ENCODE peak calls at places on chromosomes 11 and 22, in seven cellular contexts. One of them, this sample, is unnamed.

GRCh38 chr11:64659417-64660144 is 63.4 kb downstream of the NRXN2 start:
- DNase-seq in AG04450: peak
- DNase-seq in brain pericyte: no peak
- DNase-seq in mesenteric fat pad: no peak
- DNase-seq in MCF 10A: peak
- DNase-seq in endothelial cell: no peak
- DNase-seq in GM10248: no peak
- DNase-seq in this sample: no peak

GRCh38 chr11:79708319-79708928 is 267.6 kb upstream of the TENM4 start:
- DNase-seq in MCF 10A: peak
- DNase-seq in mesenteric fat pad: no peak
- DNase-seq in brain pericyte: peak
- DNase-seq in endothelial cell: peak
- DNase-seq in AG04450: peak
- DNase-seq in GM10248: peak
- DNase-seq in this sample: no peak

GRCh38 chr11:84691830-84692229 is 935.3 kb downstream of the DLG2 start:
- DNase-seq in GM10248: no peak
- DNase-seq in MCF 10A: no peak
- DNase-seq in AG04450: no peak
- DNase-seq in mesenteric fat pad: no peak
- DNase-seq in endothelial cell: no peak
- DNase-seq in brain pericyte: no peak
- DNase-seq in this sample: no peak

GRCh38 chr11:62610814-62611704 is 1.5 kb downstream of the EML3 start:
- DNase-seq in AG04450: no peak
- DNase-seq in MCF 10A: no peak
- DNase-seq in brain pericyte: no peak
- DNase-seq in GM10248: no peak
- DNase-seq in endothelial cell: no peak
- DNase-seq in mesenteric fat pad: no peak
- DNase-seq in this sample: no peak

GRCh38 chr22:36467042-36467810 is 14.2 kb downstream of the TXN2 start:
- DNase-seq in brain pericyte: no peak
- DNase-seq in mesenteric fat pad: no peak
- DNase-seq in GM10248: no peak
- DNase-seq in endothelial cell: no peak
- DNase-seq in MCF 10A: no peak
- DNase-seq in AG04450: no peak
- DNase-seq in this sample: no peak

GRCh38 chr11:97745515-97746050 is 1275.2 kb upstream of the CNTN5 start:
- DNase-seq in MCF 10A: no peak
- DNase-seq in brain pericyte: no peak
- DNase-seq in mesenteric fat pad: no peak
- DNase-seq in AG04450: no peak
- DNase-seq in GM10248: no peak
- DNase-seq in endothelial cell: no peak
- DNase-seq in this sample: no peak

GRCh38 chr11:118652681-118653181 is 26.7 kb downstream of the TREH start:
- DNase-seq in MCF 10A: no peak
- DNase-seq in endothelial cell: no peak
- DNase-seq in brain pericyte: no peak
- DNase-seq in GM10248: no peak
- DNase-seq in mesenteric fat pad: no peak
- DNase-seq in AG04450: no peak
- DNase-seq in this sample: peak

GRCh38 chr11:42802211-42802918 is 509.4 kb upstream of the API5 start:
- DNase-seq in mesenteric fat pad: no peak
- DNase-seq in AG04450: no peak
- DNase-seq in MCF 10A: no peak
- DNase-seq in endothelial cell: no peak
- DNase-seq in brain pericyte: no peak
- DNase-seq in GM10248: no peak
- DNase-seq in this sample: no peak

GRCh38 chr11:32056445-32056844 is 34.4 kb upstream of the RCN1 start:
- DNase-seq in MCF 10A: peak
- DNase-seq in GM10248: no peak
- DNase-seq in mesenteric fat pad: no peak
- DNase-seq in endothelial cell: no peak
- DNase-seq in brain pericyte: no peak
- DNase-seq in AG04450: no peak
- DNase-seq in this sample: no peak

GRCh38 chr11:130428271-130428670 is at the start of gene ADAMTS8:
- DNase-seq in GM10248: no peak
- DNase-seq in AG04450: no peak
- DNase-seq in MCF 10A: no peak
- DNase-seq in endothelial cell: peak
- DNase-seq in mesenteric fat pad: no peak
- DNase-seq in brain pericyte: no peak
- DNase-seq in this sample: no peak